ENCODE peak calls at places on chromosome 17, in five cellular contexts. J is HAP-1, P is lower lobe of right lung, I is uterus, X is MM.1S. D is an unnamed sample.

GRCh38 chr17:65430209-65430833 is 131.1 kb downstream of the AXIN2 start:
- DNase-seq in X (no peak), J (no peak), P (no peak), I (no peak), D (no peak)

GRCh38 chr17:40364121-40364861 is at the start of gene GJD3:
- DNase-seq in J (no peak), X (no peak), P (no peak), I (no peak), D (peak; percentile 31)

GRCh38 chr17:48542114-48542955 is 2.6 kb downstream of the HOXB2 start:
- DNase-seq in J (peak; percentile 53), P (no peak), X (no peak), I (no peak), D (no peak)

GRCh38 chr17:56478836-56479447 is 114.6 kb upstream of the NOG start:
- DNase-seq in P (no peak), X (peak; percentile 42), I (no peak), J (peak; percentile 16), D (peak; percentile 43)

GRCh38 chr17:31318298-31319190 is 2.9 kb downstream of the EVI2A start:
- DNase-seq in I (peak; percentile 63), P (no peak), J (no peak), X (peak; percentile 66), D (no peak)

GRCh38 chr17:17613708-17614114 is 22.2 kb upstream of the PEMT start:
- DNase-seq in P (no peak), J (peak; percentile 88), I (peak; percentile 45), X (peak; percentile 66), D (peak; percentile 80)

GRCh38 chr17:7523033-7523432 is 25.8 kb upstream of the TNFSF12 start:
- DNase-seq in P (peak; percentile 54), X (peak; percentile 8), J (peak; percentile 72), I (no peak), D (no peak)

GRCh38 chr17:633641-634091 is 81.0 kb downstream of the VPS53 start:
- DNase-seq in J (peak; percentile 12), P (no peak), I (peak; percentile 39), X (no peak), D (peak; percentile 23)

GRCh38 chr17:31627960-31628359 is 231.1 kb downstream of the COPRS start:
- DNase-seq in X (no peak), I (no peak), P (no peak), J (no peak), D (no peak)

GRCh38 chr17:31048142-31048541 is 46.6 kb upstream of the NF1 start:
- DNase-seq in I (no peak), X (no peak), P (no peak), J (no peak), D (no peak)

GRCh38 chr17:17231621-17232302 is 5.2 kb downstream of the FLCN start:
- DNase-seq in X (no peak), J (no peak), I (no peak), P (no peak), D (no peak)

GRCh38 chr17:12693640-12694039 is 27.9 kb downstream of the MYOCD start:
- DNase-seq in I (no peak), X (no peak), J (no peak), P (no peak), D (no peak)

GRCh38 chr17:81097134-81097942 is 62.4 kb downstream of the BAIAP2 start:
- DNase-seq in X (no peak), J (peak; percentile 76), I (peak; percentile 90), P (peak; percentile 86), D (no peak)

GRCh38 chr17:57615836-57616235 is 129.3 kb downstream of the CCDC182 start:
- DNase-seq in X (no peak), J (no peak), P (no peak), I (no peak), D (peak; percentile 24)

GRCh38 chr17:73168667-73169066 is 3.9 kb downstream of the SSTR2 start:
- DNase-seq in I (no peak), J (no peak), X (no peak), P (no peak), D (no peak)

GRCh38 chr17:33183487-33184026 is 109.5 kb downstream of the ASIC2 start:
- DNase-seq in I (no peak), X (no peak), P (no peak), J (no peak), D (no peak)

GRCh38 chr17:78237403-78238012 is 6.1 kb downstream of the TMEM235 start:
- DNase-seq in I (no peak), J (no peak), X (no peak), P (no peak), D (no peak)

DNA sequence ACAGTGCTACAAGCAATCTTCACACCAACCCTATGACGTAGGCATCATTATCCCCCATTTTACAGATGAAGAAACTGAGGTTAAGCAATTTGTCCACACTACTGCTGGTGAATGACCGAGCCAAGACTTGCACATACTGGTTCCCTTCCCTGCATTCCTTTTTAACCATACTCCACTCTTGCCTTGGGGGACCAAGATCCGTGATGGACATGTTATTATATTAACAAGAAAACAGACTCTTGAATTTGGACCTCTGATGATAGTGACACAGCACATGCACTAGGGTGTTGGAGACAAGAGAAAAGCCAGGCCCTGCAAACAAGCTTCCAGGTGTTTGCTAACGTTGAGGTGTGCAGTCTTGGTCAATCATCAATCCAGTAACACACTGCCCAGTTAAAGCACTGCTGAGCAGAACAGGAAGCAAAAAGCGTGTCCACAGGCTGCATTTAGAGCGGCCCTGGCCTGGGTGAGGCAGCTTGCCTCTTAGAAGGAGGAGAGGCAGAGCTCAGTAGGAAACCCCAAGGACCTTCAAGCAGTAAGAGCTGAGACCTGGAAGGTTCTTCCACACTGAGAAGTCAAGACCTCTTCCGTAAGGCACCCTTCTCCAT is 36.7 kb downstream of the HNF1B start:
- DNase-seq in X (no peak), P (no peak), I (no peak), J (no peak), D (peak; percentile 76)
- H3K27me3 ChIP-seq in X (no peaks in the 10 kb centered on the region), P (no peaks in the 10 kb centered on the region), I (no peaks in the 10 kb centered on the region), J (peaks cover 5% of the 10 kb centered on the region), D (no peaks in the 10 kb centered on the region)

DNA sequence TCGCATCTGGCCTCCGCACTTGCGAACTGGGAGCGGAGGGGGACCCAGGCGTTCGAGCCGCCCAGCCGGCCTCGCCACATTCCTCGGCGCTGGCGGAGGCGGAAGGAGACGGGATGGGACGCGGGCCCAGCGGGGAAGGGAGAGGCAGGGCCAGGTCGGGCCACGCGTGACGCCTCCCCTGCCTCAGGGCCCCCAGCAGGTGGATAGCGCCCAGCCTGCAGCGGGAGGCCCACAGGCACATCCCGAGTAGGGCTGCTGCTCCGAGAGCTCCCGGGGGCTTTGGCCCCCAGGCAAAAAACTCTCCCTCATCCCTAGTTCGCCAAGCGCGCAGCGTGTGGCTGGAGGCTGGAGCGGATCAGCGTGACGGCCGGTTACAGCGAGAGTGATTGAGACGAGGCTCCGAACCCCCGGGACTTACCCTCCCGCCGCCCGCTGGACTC is 790 bp downstream of the PLEKHH3 start:
- DNase-seq in J (peak; percentile 55), X (peak; percentile 8), I (peak; percentile 69), P (peak; percentile 82), D (peak; percentile 66)
- H3K4me1 ChIP-seq in J (peaks cover 39% of the 10 kb centered on the region), X (peaks cover 21% of the 10 kb centered on the region), I (peaks cover 3% of the 10 kb centered on the region), P (peaks cover 68% of the 10 kb centered on the region), D (peaks cover 26% of the 10 kb centered on the region)

GRCh38 chr17:66970140-66970539 is 5.6 kb downstream of the CACNG4 start:
- DNase-seq in J (no peak), I (no peak), P (no peak), X (no peak), D (no peak)
- H3K27me3 ChIP-seq in J (peaks cover 36% of the 10 kb centered on the region), I (no peaks in the 10 kb centered on the region), P (peaks cover 49% of the 10 kb centered on the region), X (peaks cover 37% of the 10 kb centered on the region), D (no peaks in the 10 kb centered on the region)

DNA sequence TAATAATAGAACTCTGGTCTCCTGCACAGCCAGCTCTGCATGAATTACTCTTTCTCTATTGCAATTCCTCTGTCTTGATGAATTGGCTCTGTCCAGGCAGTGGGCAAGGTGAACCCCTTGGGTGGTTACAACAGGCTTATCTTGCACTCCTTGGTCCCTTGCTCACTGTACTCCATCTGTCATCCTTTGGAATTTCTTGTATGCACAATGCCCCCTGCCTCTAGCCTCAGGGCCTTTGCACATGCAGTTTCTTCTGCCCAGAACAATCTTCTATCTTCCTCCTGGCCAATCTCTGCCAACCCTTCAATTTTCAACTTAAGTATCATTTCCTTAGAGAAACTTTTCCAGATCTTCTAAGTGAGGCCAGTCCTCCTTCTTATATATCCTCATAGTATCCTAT is 114.7 kb upstream of the NLRP1 start:
- DNase-seq in X (no peak), I (no peak), P (no peak), J (no peak), D (no peak)
- H3K4me1 ChIP-seq in X (no peaks in the 10 kb centered on the region), I (no peaks in the 10 kb centered on the region), P (no peaks in the 10 kb centered on the region), J (no peaks in the 10 kb centered on the region), D (no peaks in the 10 kb centered on the region)

GRCh38 chr17:62703269-62703775 is 75.9 kb downstream of the MRC2 start:
- DNase-seq in I (peak; percentile 33), J (no peak), P (no peak), X (no peak), D (no peak)
- H3K27me3 ChIP-seq in I (no peaks in the 10 kb centered on the region), J (no peaks in the 10 kb centered on the region), P (no peaks in the 10 kb centered on the region), X (peaks cover 28% of the 10 kb centered on the region), D (peaks cover 9% of the 10 kb centered on the region)

DNA sequence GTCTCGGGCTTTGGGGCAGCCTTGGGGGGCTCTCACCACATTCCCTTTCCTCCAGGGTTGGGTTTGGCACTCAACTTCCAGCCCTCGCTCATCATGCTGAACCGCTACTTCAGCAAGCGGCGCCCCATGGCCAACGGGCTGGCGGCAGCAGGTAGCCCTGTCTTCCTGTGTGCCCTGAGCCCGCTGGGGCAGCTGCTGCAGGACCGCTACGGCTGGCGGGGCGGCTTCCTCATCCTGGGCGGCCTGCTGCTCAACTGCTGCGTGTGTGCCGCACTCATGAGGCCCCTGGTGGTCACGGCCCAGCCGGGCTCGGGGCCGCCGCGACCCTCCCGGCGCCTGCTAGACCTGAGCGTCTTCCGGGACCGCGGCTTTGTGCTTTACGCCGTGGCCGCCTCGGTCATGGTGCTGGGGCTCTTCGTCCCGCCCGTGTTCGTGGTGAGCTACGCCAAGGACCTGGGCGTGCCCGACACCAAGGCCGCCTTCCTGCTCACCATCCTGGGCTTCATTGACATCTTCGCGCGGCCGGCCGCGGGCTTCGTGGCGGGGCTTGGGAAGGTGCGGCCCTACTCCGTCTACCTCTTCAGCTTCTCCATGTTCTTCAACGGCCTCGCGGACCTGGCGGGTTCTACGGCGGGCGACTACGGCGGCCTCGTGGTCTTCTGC is 8.4 kb downstream of the SLC16A3 start:
- DNase-seq in P (peak; percentile 55), I (no peak), J (no peak), X (no peak), D (no peak)
- H3K4me1 ChIP-seq in P (peaks cover 83% of the 10 kb centered on the region), I (peaks cover 11% of the 10 kb centered on the region), J (no peaks in the 10 kb centered on the region), X (no peaks in the 10 kb centered on the region), D (peaks cover 27% of the 10 kb centered on the region)

GRCh38 chr17:82372591-82373452 is 1.3 kb downstream of the UTS2R start:
- DNase-seq in P (peak; percentile 53), I (no peak), X (no peak), J (no peak), D (no peak)
- H3K27me3 ChIP-seq in P (peaks cover 77% of the 10 kb centered on the region), I (peaks cover 12% of the 10 kb centered on the region), X (no peaks in the 10 kb centered on the region), J (no peaks in the 10 kb centered on the region), D (no peaks in the 10 kb centered on the region)